ENCODE peak calls at places on chromosome 18, in ten cellular contexts. One of them, this sample, is unnamed.

GRCh38 chr18:23442958-23443357 is 10.1 kb upstream of the RIOK3 start:
- DNase-seq in activated naive CD4-positive, alpha-beta T cell treated with Interleukin-2 at 50 U/mL for 16 hours: no peak
- DNase-seq in central memory CD8-positive, alpha-beta T cell: no peak
- DNase-seq in NCI-H774: no peak
- DNase-seq in left lung: no peak
- DNase-seq in NB4: no peak
- DNase-seq in left ventricle myocardium superior: no peak
- DNase-seq in stimulated activated CD8-positive, alpha-beta memory T cell treated with anti-CD3 and anti-CD28 coated beads, Interleukin-12 subunit alpha, Interleukin-12 subunit beta, amount 100 ng/mL, for 1 hour: no peak
- DNase-seq in MV-4-11: no peak
- DNase-seq in left cardiac atrium: no peak
- DNase-seq in this sample: no peak

GRCh38 chr18:28176674-28176932 is 327 bp downstream of the CDH2 start:
- DNase-seq in activated naive CD4-positive, alpha-beta T cell treated with Interleukin-2 at 50 U/mL for 16 hours: no peak
- DNase-seq in central memory CD8-positive, alpha-beta T cell: no peak
- DNase-seq in NCI-H774: no peak
- DNase-seq in left lung: no peak
- DNase-seq in NB4: no peak
- DNase-seq in left ventricle myocardium superior: no peak
- DNase-seq in stimulated activated CD8-positive, alpha-beta memory T cell treated with anti-CD3 and anti-CD28 coated beads, Interleukin-12 subunit alpha, Interleukin-12 subunit beta, amount 100 ng/mL, for 1 hour: no peak
- DNase-seq in MV-4-11: no peak
- DNase-seq in left cardiac atrium: peak
- DNase-seq in this sample: no peak

GRCh38 chr18:77118256-77119090 is 14.1 kb downstream of the MBP start:
- DNase-seq in activated naive CD4-positive, alpha-beta T cell treated with Interleukin-2 at 50 U/mL for 16 hours: peak
- DNase-seq in central memory CD8-positive, alpha-beta T cell: no peak
- DNase-seq in NCI-H774: no peak
- DNase-seq in left lung: peak
- DNase-seq in NB4: no peak
- DNase-seq in left ventricle myocardium superior: no peak
- DNase-seq in stimulated activated CD8-positive, alpha-beta memory T cell treated with anti-CD3 and anti-CD28 coated beads, Interleukin-12 subunit alpha, Interleukin-12 subunit beta, amount 100 ng/mL, for 1 hour: no peak
- DNase-seq in MV-4-11: no peak
- DNase-seq in left cardiac atrium: no peak
- DNase-seq in this sample: no peak

GRCh38 chr18:10660485-10660884 is 134.7 kb downstream of the NAPG start:
- DNase-seq in activated naive CD4-positive, alpha-beta T cell treated with Interleukin-2 at 50 U/mL for 16 hours: no peak
- DNase-seq in central memory CD8-positive, alpha-beta T cell: no peak
- DNase-seq in NCI-H774: no peak
- DNase-seq in left lung: no peak
- DNase-seq in NB4: no peak
- DNase-seq in left ventricle myocardium superior: peak
- DNase-seq in stimulated activated CD8-positive, alpha-beta memory T cell treated with anti-CD3 and anti-CD28 coated beads, Interleukin-12 subunit alpha, Interleukin-12 subunit beta, amount 100 ng/mL, for 1 hour: no peak
- DNase-seq in MV-4-11: no peak
- DNase-seq in left cardiac atrium: peak
- DNase-seq in this sample: no peak

GRCh38 chr18:74411475-74411874 is 45.6 kb downstream of the DIPK1C start:
- DNase-seq in activated naive CD4-positive, alpha-beta T cell treated with Interleukin-2 at 50 U/mL for 16 hours: no peak
- DNase-seq in central memory CD8-positive, alpha-beta T cell: no peak
- DNase-seq in NCI-H774: no peak
- DNase-seq in left lung: no peak
- DNase-seq in NB4: no peak
- DNase-seq in left ventricle myocardium superior: no peak
- DNase-seq in stimulated activated CD8-positive, alpha-beta memory T cell treated with anti-CD3 and anti-CD28 coated beads, Interleukin-12 subunit alpha, Interleukin-12 subunit beta, amount 100 ng/mL, for 1 hour: no peak
- DNase-seq in MV-4-11: peak
- DNase-seq in left cardiac atrium: no peak
- DNase-seq in this sample: no peak

GRCh38 chr18:59697236-59697932 is at the start of gene CCBE1:
- DNase-seq in activated naive CD4-positive, alpha-beta T cell treated with Interleukin-2 at 50 U/mL for 16 hours: peak
- DNase-seq in central memory CD8-positive, alpha-beta T cell: peak
- DNase-seq in NCI-H774: peak
- DNase-seq in left lung: peak
- DNase-seq in NB4: no peak
- DNase-seq in left ventricle myocardium superior: peak
- DNase-seq in stimulated activated CD8-positive, alpha-beta memory T cell treated with anti-CD3 and anti-CD28 coated beads, Interleukin-12 subunit alpha, Interleukin-12 subunit beta, amount 100 ng/mL, for 1 hour: no peak
- DNase-seq in MV-4-11: no peak
- DNase-seq in left cardiac atrium: peak
- DNase-seq in this sample: no peak

GRCh38 chr18:56447972-56448371 is 190.4 kb downstream of the TXNL1 start:
- DNase-seq in activated naive CD4-positive, alpha-beta T cell treated with Interleukin-2 at 50 U/mL for 16 hours: no peak
- DNase-seq in central memory CD8-positive, alpha-beta T cell: no peak
- DNase-seq in NCI-H774: no peak
- DNase-seq in left lung: no peak
- DNase-seq in NB4: no peak
- DNase-seq in left ventricle myocardium superior: no peak
- DNase-seq in stimulated activated CD8-positive, alpha-beta memory T cell treated with anti-CD3 and anti-CD28 coated beads, Interleukin-12 subunit alpha, Interleukin-12 subunit beta, amount 100 ng/mL, for 1 hour: no peak
- DNase-seq in MV-4-11: no peak
- DNase-seq in left cardiac atrium: no peak
- DNase-seq in this sample: no peak

GRCh38 chr18:27921904-27922541 is 254.9 kb downstream of the CDH2 start:
- DNase-seq in activated naive CD4-positive, alpha-beta T cell treated with Interleukin-2 at 50 U/mL for 16 hours: no peak
- DNase-seq in central memory CD8-positive, alpha-beta T cell: no peak
- DNase-seq in NCI-H774: no peak
- DNase-seq in left lung: no peak
- DNase-seq in NB4: no peak
- DNase-seq in left ventricle myocardium superior: no peak
- DNase-seq in stimulated activated CD8-positive, alpha-beta memory T cell treated with anti-CD3 and anti-CD28 coated beads, Interleukin-12 subunit alpha, Interleukin-12 subunit beta, amount 100 ng/mL, for 1 hour: no peak
- DNase-seq in MV-4-11: no peak
- DNase-seq in left cardiac atrium: no peak
- DNase-seq in this sample: peak

GRCh38 chr18:56333146-56333545 is 305.2 kb downstream of the TXNL1 start:
- DNase-seq in activated naive CD4-positive, alpha-beta T cell treated with Interleukin-2 at 50 U/mL for 16 hours: no peak
- DNase-seq in central memory CD8-positive, alpha-beta T cell: no peak
- DNase-seq in NCI-H774: no peak
- DNase-seq in left lung: no peak
- DNase-seq in NB4: no peak
- DNase-seq in left ventricle myocardium superior: no peak
- DNase-seq in stimulated activated CD8-positive, alpha-beta memory T cell treated with anti-CD3 and anti-CD28 coated beads, Interleukin-12 subunit alpha, Interleukin-12 subunit beta, amount 100 ng/mL, for 1 hour: no peak
- DNase-seq in MV-4-11: no peak
- DNase-seq in left cardiac atrium: no peak
- DNase-seq in this sample: no peak

GRCh38 chr18:12639990-12640880 is 17.7 kb downstream of the SPIRE1 start:
- DNase-seq in activated naive CD4-positive, alpha-beta T cell treated with Interleukin-2 at 50 U/mL for 16 hours: no peak
- DNase-seq in central memory CD8-positive, alpha-beta T cell: no peak
- DNase-seq in NCI-H774: no peak
- DNase-seq in left lung: no peak
- DNase-seq in NB4: no peak
- DNase-seq in left ventricle myocardium superior: peak
- DNase-seq in stimulated activated CD8-positive, alpha-beta memory T cell treated with anti-CD3 and anti-CD28 coated beads, Interleukin-12 subunit alpha, Interleukin-12 subunit beta, amount 100 ng/mL, for 1 hour: no peak
- DNase-seq in MV-4-11: no peak
- DNase-seq in left cardiac atrium: peak
- DNase-seq in this sample: no peak

GRCh38 chr18:2589345-2590060 is 18.1 kb downstream of the NDC80 start:
- DNase-seq in activated naive CD4-positive, alpha-beta T cell treated with Interleukin-2 at 50 U/mL for 16 hours: no peak
- DNase-seq in central memory CD8-positive, alpha-beta T cell: no peak
- DNase-seq in NCI-H774: no peak
- DNase-seq in left lung: no peak
- DNase-seq in NB4: peak
- DNase-seq in left ventricle myocardium superior: no peak
- DNase-seq in stimulated activated CD8-positive, alpha-beta memory T cell treated with anti-CD3 and anti-CD28 coated beads, Interleukin-12 subunit alpha, Interleukin-12 subunit beta, amount 100 ng/mL, for 1 hour: no peak
- DNase-seq in MV-4-11: no peak
- DNase-seq in left cardiac atrium: no peak
- DNase-seq in this sample: no peak

GRCh38 chr18:63947051-63947790 is 1.9 kb upstream of the HMSD start:
- DNase-seq in activated naive CD4-positive, alpha-beta T cell treated with Interleukin-2 at 50 U/mL for 16 hours: no peak
- DNase-seq in central memory CD8-positive, alpha-beta T cell: no peak
- DNase-seq in NCI-H774: no peak
- DNase-seq in left lung: no peak
- DNase-seq in NB4: no peak
- DNase-seq in left ventricle myocardium superior: no peak
- DNase-seq in stimulated activated CD8-positive, alpha-beta memory T cell treated with anti-CD3 and anti-CD28 coated beads, Interleukin-12 subunit alpha, Interleukin-12 subunit beta, amount 100 ng/mL, for 1 hour: no peak
- DNase-seq in MV-4-11: no peak
- DNase-seq in left cardiac atrium: no peak
- DNase-seq in this sample: no peak

GRCh38 chr18:78627546-78628315 is 351.9 kb upstream of the SALL3 start:
- DNase-seq in activated naive CD4-positive, alpha-beta T cell treated with Interleukin-2 at 50 U/mL for 16 hours: no peak
- DNase-seq in central memory CD8-positive, alpha-beta T cell: no peak
- DNase-seq in NCI-H774: no peak
- DNase-seq in left lung: no peak
- DNase-seq in NB4: no peak
- DNase-seq in left ventricle myocardium superior: no peak
- DNase-seq in stimulated activated CD8-positive, alpha-beta memory T cell treated with anti-CD3 and anti-CD28 coated beads, Interleukin-12 subunit alpha, Interleukin-12 subunit beta, amount 100 ng/mL, for 1 hour: no peak
- DNase-seq in MV-4-11: no peak
- DNase-seq in left cardiac atrium: no peak
- DNase-seq in this sample: no peak

GRCh38 chr18:66110607-66111006 is 359.8 kb downstream of the CDH7 start:
- DNase-seq in activated naive CD4-positive, alpha-beta T cell treated with Interleukin-2 at 50 U/mL for 16 hours: no peak
- DNase-seq in central memory CD8-positive, alpha-beta T cell: no peak
- DNase-seq in NCI-H774: no peak
- DNase-seq in left lung: no peak
- DNase-seq in NB4: no peak
- DNase-seq in left ventricle myocardium superior: no peak
- DNase-seq in stimulated activated CD8-positive, alpha-beta memory T cell treated with anti-CD3 and anti-CD28 coated beads, Interleukin-12 subunit alpha, Interleukin-12 subunit beta, amount 100 ng/mL, for 1 hour: no peak
- DNase-seq in MV-4-11: no peak
- DNase-seq in left cardiac atrium: no peak
- DNase-seq in this sample: no peak

GRCh38 chr18:7117390-7118355 is at the start of gene LAMA1:
- DNase-seq in activated naive CD4-positive, alpha-beta T cell treated with Interleukin-2 at 50 U/mL for 16 hours: no peak
- DNase-seq in central memory CD8-positive, alpha-beta T cell: no peak
- DNase-seq in NCI-H774: no peak
- DNase-seq in left lung: peak
- DNase-seq in NB4: no peak
- DNase-seq in left ventricle myocardium superior: peak
- DNase-seq in stimulated activated CD8-positive, alpha-beta memory T cell treated with anti-CD3 and anti-CD28 coated beads, Interleukin-12 subunit alpha, Interleukin-12 subunit beta, amount 100 ng/mL, for 1 hour: no peak
- DNase-seq in MV-4-11: no peak
- DNase-seq in left cardiac atrium: peak
- DNase-seq in this sample: no peak

GRCh38 chr18:30971338-30971956 is 71.1 kb downstream of the DSC3 start:
- DNase-seq in activated naive CD4-positive, alpha-beta T cell treated with Interleukin-2 at 50 U/mL for 16 hours: no peak
- DNase-seq in central memory CD8-positive, alpha-beta T cell: no peak
- DNase-seq in NCI-H774: peak
- DNase-seq in left lung: no peak
- DNase-seq in NB4: peak
- DNase-seq in left ventricle myocardium superior: no peak
- DNase-seq in stimulated activated CD8-positive, alpha-beta memory T cell treated with anti-CD3 and anti-CD28 coated beads, Interleukin-12 subunit alpha, Interleukin-12 subunit beta, amount 100 ng/mL, for 1 hour: no peak
- DNase-seq in MV-4-11: peak
- DNase-seq in left cardiac atrium: no peak
- DNase-seq in this sample: no peak

GRCh38 chr18:27824841-27825720 is 351.8 kb downstream of the CDH2 start:
- DNase-seq in activated naive CD4-positive, alpha-beta T cell treated with Interleukin-2 at 50 U/mL for 16 hours: no peak
- DNase-seq in central memory CD8-positive, alpha-beta T cell: no peak
- DNase-seq in NCI-H774: no peak
- DNase-seq in left lung: no peak
- DNase-seq in NB4: no peak
- DNase-seq in left ventricle myocardium superior: no peak
- DNase-seq in stimulated activated CD8-positive, alpha-beta memory T cell treated with anti-CD3 and anti-CD28 coated beads, Interleukin-12 subunit alpha, Interleukin-12 subunit beta, amount 100 ng/mL, for 1 hour: no peak
- DNase-seq in MV-4-11: no peak
- DNase-seq in left cardiac atrium: no peak
- DNase-seq in this sample: no peak

GRCh38 chr18:45106331-45106774 is 425.7 kb downstream of the SETBP1 start:
- DNase-seq in activated naive CD4-positive, alpha-beta T cell treated with Interleukin-2 at 50 U/mL for 16 hours: no peak
- DNase-seq in central memory CD8-positive, alpha-beta T cell: no peak
- DNase-seq in NCI-H774: no peak
- DNase-seq in left lung: peak
- DNase-seq in NB4: peak
- DNase-seq in left ventricle myocardium superior: no peak
- DNase-seq in stimulated activated CD8-positive, alpha-beta memory T cell treated with anti-CD3 and anti-CD28 coated beads, Interleukin-12 subunit alpha, Interleukin-12 subunit beta, amount 100 ng/mL, for 1 hour: no peak
- DNase-seq in MV-4-11: peak
- DNase-seq in left cardiac atrium: no peak
- DNase-seq in this sample: no peak

GRCh38 chr18:13447621-13448020 is 229.1 kb downstream of the LDLRAD4 start:
- DNase-seq in activated naive CD4-positive, alpha-beta T cell treated with Interleukin-2 at 50 U/mL for 16 hours: no peak
- DNase-seq in central memory CD8-positive, alpha-beta T cell: no peak
- DNase-seq in NCI-H774: peak
- DNase-seq in left lung: no peak
- DNase-seq in NB4: no peak
- DNase-seq in left ventricle myocardium superior: no peak
- DNase-seq in stimulated activated CD8-positive, alpha-beta memory T cell treated with anti-CD3 and anti-CD28 coated beads, Interleukin-12 subunit alpha, Interleukin-12 subunit beta, amount 100 ng/mL, for 1 hour: no peak
- DNase-seq in MV-4-11: no peak
- DNase-seq in left cardiac atrium: peak
- DNase-seq in this sample: peak

GRCh38 chr18:53944721-53945120 is 279.7 kb downstream of the MBD2 start:
- DNase-seq in activated naive CD4-positive, alpha-beta T cell treated with Interleukin-2 at 50 U/mL for 16 hours: no peak
- DNase-seq in central memory CD8-positive, alpha-beta T cell: no peak
- DNase-seq in NCI-H774: no peak
- DNase-seq in left lung: no peak
- DNase-seq in NB4: peak
- DNase-seq in left ventricle myocardium superior: no peak
- DNase-seq in stimulated activated CD8-positive, alpha-beta memory T cell treated with anti-CD3 and anti-CD28 coated beads, Interleukin-12 subunit alpha, Interleukin-12 subunit beta, amount 100 ng/mL, for 1 hour: no peak
- DNase-seq in MV-4-11: no peak
- DNase-seq in left cardiac atrium: no peak
- DNase-seq in this sample: no peak

GRCh38 chr18:6644841-6645240 is 84.7 kb upstream of the ARHGAP28 start:
- DNase-seq in activated naive CD4-positive, alpha-beta T cell treated with Interleukin-2 at 50 U/mL for 16 hours: no peak
- DNase-seq in central memory CD8-positive, alpha-beta T cell: no peak
- DNase-seq in NCI-H774: no peak
- DNase-seq in left lung: no peak
- DNase-seq in NB4: no peak
- DNase-seq in left ventricle myocardium superior: no peak
- DNase-seq in stimulated activated CD8-positive, alpha-beta memory T cell treated with anti-CD3 and anti-CD28 coated beads, Interleukin-12 subunit alpha, Interleukin-12 subunit beta, amount 100 ng/mL, for 1 hour: no peak
- DNase-seq in MV-4-11: no peak
- DNase-seq in left cardiac atrium: no peak
- DNase-seq in this sample: no peak

GRCh38 chr18:78174737-78175136 is 804.9 kb upstream of the SALL3 start:
- DNase-seq in activated naive CD4-positive, alpha-beta T cell treated with Interleukin-2 at 50 U/mL for 16 hours: no peak
- DNase-seq in central memory CD8-positive, alpha-beta T cell: no peak
- DNase-seq in NCI-H774: no peak
- DNase-seq in left lung: no peak
- DNase-seq in NB4: no peak
- DNase-seq in left ventricle myocardium superior: no peak
- DNase-seq in stimulated activated CD8-positive, alpha-beta memory T cell treated with anti-CD3 and anti-CD28 coated beads, Interleukin-12 subunit alpha, Interleukin-12 subunit beta, amount 100 ng/mL, for 1 hour: no peak
- DNase-seq in MV-4-11: no peak
- DNase-seq in left cardiac atrium: no peak
- DNase-seq in this sample: no peak

GRCh38 chr18:9380571-9381390 is 46.2 kb downstream of the TWSG1 start:
- DNase-seq in activated naive CD4-positive, alpha-beta T cell treated with Interleukin-2 at 50 U/mL for 16 hours: no peak
- DNase-seq in central memory CD8-positive, alpha-beta T cell: no peak
- DNase-seq in NCI-H774: peak
- DNase-seq in left lung: no peak
- DNase-seq in NB4: no peak
- DNase-seq in left ventricle myocardium superior: no peak
- DNase-seq in stimulated activated CD8-positive, alpha-beta memory T cell treated with anti-CD3 and anti-CD28 coated beads, Interleukin-12 subunit alpha, Interleukin-12 subunit beta, amount 100 ng/mL, for 1 hour: no peak
- DNase-seq in MV-4-11: no peak
- DNase-seq in left cardiac atrium: no peak
- DNase-seq in this sample: no peak

GRCh38 chr18:30970201-30970816 is 72.2 kb downstream of the DSC3 start:
- DNase-seq in activated naive CD4-positive, alpha-beta T cell treated with Interleukin-2 at 50 U/mL for 16 hours: no peak
- DNase-seq in central memory CD8-positive, alpha-beta T cell: no peak
- DNase-seq in NCI-H774: no peak
- DNase-seq in left lung: no peak
- DNase-seq in NB4: peak
- DNase-seq in left ventricle myocardium superior: no peak
- DNase-seq in stimulated activated CD8-positive, alpha-beta memory T cell treated with anti-CD3 and anti-CD28 coated beads, Interleukin-12 subunit alpha, Interleukin-12 subunit beta, amount 100 ng/mL, for 1 hour: no peak
- DNase-seq in MV-4-11: peak
- DNase-seq in left cardiac atrium: no peak
- DNase-seq in this sample: no peak

GRCh38 chr18:34203866-34204265 is 20.8 kb downstream of the NOL4 start:
- DNase-seq in activated naive CD4-positive, alpha-beta T cell treated with Interleukin-2 at 50 U/mL for 16 hours: no peak
- DNase-seq in central memory CD8-positive, alpha-beta T cell: no peak
- DNase-seq in NCI-H774: no peak
- DNase-seq in left lung: no peak
- DNase-seq in NB4: no peak
- DNase-seq in left ventricle myocardium superior: no peak
- DNase-seq in stimulated activated CD8-positive, alpha-beta memory T cell treated with anti-CD3 and anti-CD28 coated beads, Interleukin-12 subunit alpha, Interleukin-12 subunit beta, amount 100 ng/mL, for 1 hour: no peak
- DNase-seq in MV-4-11: no peak
- DNase-seq in left cardiac atrium: no peak
- DNase-seq in this sample: no peak

GRCh38 chr18:44609210-44609941 is 71.3 kb upstream of the SETBP1 start:
- DNase-seq in activated naive CD4-positive, alpha-beta T cell treated with Interleukin-2 at 50 U/mL for 16 hours: no peak
- DNase-seq in central memory CD8-positive, alpha-beta T cell: no peak
- DNase-seq in NCI-H774: no peak
- DNase-seq in left lung: no peak
- DNase-seq in NB4: no peak
- DNase-seq in left ventricle myocardium superior: no peak
- DNase-seq in stimulated activated CD8-positive, alpha-beta memory T cell treated with anti-CD3 and anti-CD28 coated beads, Interleukin-12 subunit alpha, Interleukin-12 subunit beta, amount 100 ng/mL, for 1 hour: no peak
- DNase-seq in MV-4-11: no peak
- DNase-seq in left cardiac atrium: no peak
- DNase-seq in this sample: no peak

GRCh38 chr18:24741961-24742738 is 281.7 kb downstream of the HRH4 start:
- DNase-seq in activated naive CD4-positive, alpha-beta T cell treated with Interleukin-2 at 50 U/mL for 16 hours: no peak
- DNase-seq in central memory CD8-positive, alpha-beta T cell: no peak
- DNase-seq in NCI-H774: no peak
- DNase-seq in left lung: no peak
- DNase-seq in NB4: no peak
- DNase-seq in left ventricle myocardium superior: no peak
- DNase-seq in stimulated activated CD8-positive, alpha-beta memory T cell treated with anti-CD3 and anti-CD28 coated beads, Interleukin-12 subunit alpha, Interleukin-12 subunit beta, amount 100 ng/mL, for 1 hour: no peak
- DNase-seq in MV-4-11: no peak
- DNase-seq in left cardiac atrium: no peak
- DNase-seq in this sample: no peak

GRCh38 chr18:48753741-48754140 is 197.0 kb downstream of the SMAD7 start:
- DNase-seq in activated naive CD4-positive, alpha-beta T cell treated with Interleukin-2 at 50 U/mL for 16 hours: no peak
- DNase-seq in central memory CD8-positive, alpha-beta T cell: no peak
- DNase-seq in NCI-H774: no peak
- DNase-seq in left lung: no peak
- DNase-seq in NB4: no peak
- DNase-seq in left ventricle myocardium superior: peak
- DNase-seq in stimulated activated CD8-positive, alpha-beta memory T cell treated with anti-CD3 and anti-CD28 coated beads, Interleukin-12 subunit alpha, Interleukin-12 subunit beta, amount 100 ng/mL, for 1 hour: no peak
- DNase-seq in MV-4-11: no peak
- DNase-seq in left cardiac atrium: no peak
- DNase-seq in this sample: no peak